ENCODE peak calls at places on chromosomes 7 and 10, in seven cellular contexts. P is kidney epithelial cell; G is MCF 10A; N is Panc1; I is fibroblast of pulmonary artery; O is left lobe of liver; X is stimulated activated CD4-positive, alpha-beta T cell treated with anti-CD3 and anti-CD28 coated beads, Interleukin-2, amount 100 ng/mL, for 48 hours. C is an unnamed sample.

GRCh38 chr7:96327429-96327828 is 5.5 kb upstream of the SLC25A13 start:
- DNase-seq in P (no peak), G (peak), N (no peak), I (no peak), O (peak), X (no peak), C (no peak)

GRCh38 chr7:508461-509170 is 11.0 kb downstream of the PDGFA start:
- DNase-seq in P (no peak), G (no peak), N (no peak), I (no peak), O (no peak), X (no peak), C (no peak)

GRCh38 chr10:102408728-102409603 is 9.6 kb downstream of the PSD start:
- DNase-seq in P (no peak), G (no peak), N (no peak), I (peak), O (no peak), X (peak), C (no peak)

GRCh38 chr7:104137511-104137910 is 70.3 kb downstream of the ORC5 start:
- DNase-seq in P (no peak), G (no peak), N (no peak), I (no peak), O (no peak), X (no peak), C (no peak)

GRCh38 chr7:113267885-113268284 is 149.5 kb upstream of the SMIM30 start:
- DNase-seq in P (no peak), G (peak), N (no peak), I (peak), O (no peak), X (no peak), C (no peak)

GRCh38 chr10:131616040-131616439 is 284.8 kb upstream of the PPP2R2D start:
- DNase-seq in P (no peak), G (no peak), N (no peak), I (no peak), O (no peak), X (no peak), C (no peak)

GRCh38 chr10:49598986-49599385 is 11.1 kb upstream of the SLC18A3 start:
- DNase-seq in P (no peak), G (no peak), N (no peak), I (no peak), O (peak), X (no peak), C (no peak)

GRCh38 chr7:100887186-100887954 is 2.1 kb downstream of the UFSP1 start:
- DNase-seq in P (no peak), G (no peak), N (no peak), I (no peak), O (no peak), X (no peak), C (no peak)

GRCh38 chr7:5183155-5183554 is 6.9 kb upstream of the WIPI2 start:
- DNase-seq in P (no peak), G (peak), N (no peak), I (no peak), O (no peak), X (no peak), C (no peak)

GRCh38 chr10:108877130-108877529 is 1046.2 kb downstream of the XPNPEP1 start:
- DNase-seq in P (no peak), G (no peak), N (no peak), I (no peak), O (no peak), X (no peak), C (no peak)

GRCh38 chr10:48599830-48600134 is 5.1 kb downstream of the ARHGAP22 start:
- DNase-seq in P (no peak), G (no peak), N (no peak), I (no peak), O (no peak), X (no peak), C (no peak)

GRCh38 chr10:71623098-71623985 is 96.2 kb downstream of the C10orf105 start:
- DNase-seq in P (no peak), G (no peak), N (no peak), I (peak), O (no peak), X (no peak), C (no peak)

GRCh38 chr7:130896051-130896881 is 162.3 kb upstream of the KLF14 start:
- DNase-seq in P (no peak), G (no peak), N (peak), I (peak), O (no peak), X (no peak), C (no peak)

GRCh38 chr10:114320249-114321116 is 81.4 kb downstream of the VWA2 start:
- DNase-seq in P (peak), G (peak), N (no peak), I (no peak), O (no peak), X (no peak), C (no peak)

GRCh38 chr7:50782376-50783208 is at the start of gene GRB10:
- DNase-seq in P (no peak), G (no peak), N (no peak), I (peak), O (no peak), X (no peak), C (no peak)

GRCh38 chr10:5943536-5943935 is 33.8 kb downstream of the IL15RA start:
- DNase-seq in P (no peak), G (no peak), N (no peak), I (peak), O (no peak), X (no peak), C (no peak)

GRCh38 chr7:107480932-107481331 is 11.1 kb downstream of the GPR22 start:
- DNase-seq in P (no peak), G (no peak), N (no peak), I (no peak), O (no peak), X (no peak), C (no peak)

GRCh38 chr10:47370878-47371277 is 13.2 kb downstream of the ZNF488 start:
- DNase-seq in P (no peak), G (no peak), N (no peak), I (no peak), O (peak), X (no peak), C (no peak)

GRCh38 chr10:126207313-126207771 is 180.9 kb downstream of the ADAM12 start:
- DNase-seq in P (no peak), G (no peak), N (no peak), I (no peak), O (no peak), X (no peak), C (no peak)

GRCh38 chr10:5945203-5945534 is 32.2 kb downstream of the IL15RA start:
- DNase-seq in P (no peak), G (peak), N (no peak), I (no peak), O (no peak), X (no peak), C (no peak)

GRCh38 chr10:111598433-111599059 is 521.7 kb downstream of the ADRA2A start:
- DNase-seq in P (no peak), G (peak), N (peak), I (peak), O (peak), X (peak), C (peak)

GRCh38 chr7:121793716-121794115 is 79.2 kb upstream of the PTPRZ1 start:
- DNase-seq in P (no peak), G (peak), N (no peak), I (no peak), O (no peak), X (no peak), C (no peak)

GRCh38 chr10:95655571-95656290 is 780 bp downstream of the ALDH18A1 start:
- DNase-seq in P (no peak), G (peak), N (no peak), I (peak), O (peak), X (peak), C (no peak)

GRCh38 chr10:108956149-108956548 is 967.2 kb downstream of the XPNPEP1 start:
- DNase-seq in P (no peak), G (peak), N (no peak), I (no peak), O (no peak), X (no peak), C (no peak)

GRCh38 chr10:97399843-97400545 is 1.1 kb downstream of the RRP12 start:
- DNase-seq in P (no peak), G (peak), N (peak), I (peak), O (no peak), X (no peak), C (peak)

C was measured in pulmonary artery endothelial cell.